ENCODE peak calls at places on chromosomes 11 and 22, in seven cellular contexts. C, S, V, F, Q, D and Z are unnamed samples.

GRCh38 chr22:46360097-46360496 is 24.6 kb downstream of the TRMU start:
- DNase-seq in C (no peak), S (peak), V (peak), F (no peak), Q (no peak), D (no peak), Z (no peak)

GRCh38 chr11:76786053-76787014 is 3.2 kb downstream of the TSKU start:
- DNase-seq in C (no peak), S (peak), V (peak), F (no peak), Q (no peak), D (no peak), Z (no peak)

GRCh38 chr11:127789887-127790286 is 789.3 kb upstream of the KIRREL3 start:
- DNase-seq in C (peak), S (no peak), V (no peak), F (peak), Q (peak), D (no peak), Z (peak)

GRCh38 chr11:134475951-134476350 is 63.9 kb upstream of the B3GAT1 start:
- DNase-seq in C (no peak), S (no peak), V (no peak), F (no peak), Q (no peak), D (no peak), Z (no peak)

GRCh38 chr22:30777589-30777988 is 82.9 kb downstream of the OSBP2 start:
- DNase-seq in C (no peak), S (no peak), V (no peak), F (no peak), Q (no peak), D (no peak), Z (no peak)

GRCh38 chr11:119684361-119685072 is 44.5 kb downstream of the NECTIN1 start:
- DNase-seq in C (no peak), S (no peak), V (peak), F (no peak), Q (peak), D (no peak), Z (no peak)

GRCh38 chr22:20227363-20227762 is 40.8 kb downstream of the RTN4R start:
- DNase-seq in C (no peak), S (no peak), V (peak), F (no peak), Q (no peak), D (no peak), Z (no peak)

GRCh38 chr11:1074244-1075221 is at the start of gene MUC2:
- DNase-seq in C (no peak), S (peak), V (peak), F (no peak), Q (no peak), D (no peak), Z (no peak)

GRCh38 chr22:23565288-23565941 is 14.7 kb downstream of the IGLL1 start:
- DNase-seq in C (peak), S (peak), V (no peak), F (peak), Q (peak), D (no peak), Z (peak)

GRCh38 chr22:47032091-47032943 is 269.9 kb downstream of the TBC1D22A start:
- DNase-seq in C (no peak), S (peak), V (peak), F (peak), Q (no peak), D (no peak), Z (no peak)

GRCh38 chr11:71305041-71305440 is 52.7 kb upstream of the SHANK2 start:
- DNase-seq in C (no peak), S (peak), V (no peak), F (no peak), Q (no peak), D (no peak), Z (no peak)

GRCh38 chr11:132576706-132577105 is 955.6 kb downstream of the OPCML start:
- DNase-seq in C (peak), S (no peak), V (no peak), F (no peak), Q (no peak), D (peak), Z (no peak)

GRCh38 chr11:79201637-79202347 is 239.0 kb downstream of the TENM4 start:
- DNase-seq in C (no peak), S (no peak), V (no peak), F (no peak), Q (peak), D (no peak), Z (no peak)

GRCh38 chr22:24118689-24119384 is 62.5 kb upstream of the SUSD2 start:
- DNase-seq in C (no peak), S (no peak), V (no peak), F (no peak), Q (no peak), D (no peak), Z (no peak)

GRCh38 chr22:49381595-49382450 is 445.9 kb downstream of the BRD1 start:
- DNase-seq in C (no peak), S (no peak), V (no peak), F (no peak), Q (no peak), D (no peak), Z (no peak)

GRCh38 chr22:49751968-49752597 is 75.6 kb downstream of the BRD1 start:
- DNase-seq in C (no peak), S (peak), V (no peak), F (no peak), Q (no peak), D (no peak), Z (no peak)

GRCh38 chr11:118412921-118413320 is 11.5 kb downstream of the ATP5MG start:
- DNase-seq in C (no peak), S (no peak), V (no peak), F (no peak), Q (no peak), D (no peak), Z (no peak)

GRCh38 chr11:115644846-115645245 is 140.6 kb upstream of the CADM1 start:
- DNase-seq in C (no peak), S (no peak), V (no peak), F (no peak), Q (no peak), D (no peak), Z (no peak)

GRCh38 chr11:58928082-58928574 is 11.2 kb upstream of the GLYATL1 start:
- DNase-seq in C (peak), S (no peak), V (no peak), F (no peak), Q (no peak), D (no peak), Z (no peak)

GRCh38 chr11:22928207-22928917 is 68.1 kb upstream of the CCDC179 start:
- DNase-seq in C (peak), S (no peak), V (no peak), F (no peak), Q (no peak), D (no peak), Z (no peak)

GRCh38 chr11:120334894-120335462 is 1.2 kb upstream of the ARHGEF12 start:
- DNase-seq in C (peak), S (no peak), V (peak), F (peak), Q (peak), D (peak), Z (peak)

GRCh38 chr11:76680517-76681425 is 10.2 kb upstream of the LRRC32 start:
- DNase-seq in C (peak), S (peak), V (peak), F (peak), Q (peak), D (peak), Z (peak)

GRCh38 chr11:69472053-69472765 is 9.3 kb upstream of the LINC01488 start:
- DNase-seq in C (no peak), S (peak), V (no peak), F (no peak), Q (no peak), D (no peak), Z (no peak)

GRCh38 chr22:47929073-47929472 is 1166.6 kb downstream of the TBC1D22A start:
- DNase-seq in C (no peak), S (no peak), V (no peak), F (no peak), Q (peak), D (no peak), Z (peak)

GRCh38 chr11:28835790-28836189 is 727.6 kb downstream of the METTL15 start:
- DNase-seq in C (no peak), S (no peak), V (no peak), F (no peak), Q (no peak), D (no peak), Z (no peak)

GRCh38 chr11:106786251-106786650 is 232.0 kb downstream of the GUCY1A2 start:
- DNase-seq in C (no peak), S (no peak), V (no peak), F (no peak), Q (no peak), D (no peak), Z (no peak)

GRCh38 chr11:73201888-73202810 is 15.9 kb upstream of the P2RY2 start:
- DNase-seq in C (no peak), S (peak), V (no peak), F (no peak), Q (no peak), D (no peak), Z (no peak)

GRCh38 chr22:46579751-46580449 is 40.3 kb upstream of the GRAMD4 start:
- DNase-seq in C (no peak), S (peak), V (no peak), F (no peak), Q (no peak), D (no peak), Z (no peak)

GRCh38 chr11:102776454-102776853 is 4.0 kb downstream of the MMP10 start:
- DNase-seq in C (no peak), S (no peak), V (no peak), F (no peak), Q (no peak), D (no peak), Z (no peak)

GRCh38 chr11:117641008-117641915 is 155.8 kb downstream of the DSCAML1 start:
- DNase-seq in C (no peak), S (no peak), V (no peak), F (no peak), Q (no peak), D (peak), Z (no peak)

GRCh38 chr11:114477946-114478537 is 38.8 kb downstream of the REXO2 start:
- DNase-seq in C (peak), S (no peak), V (no peak), F (no peak), Q (no peak), D (no peak), Z (no peak)

GRCh38 chr11:123548774-123549173 is 105.7 kb downstream of the SCN3B start:
- DNase-seq in C (no peak), S (no peak), V (no peak), F (no peak), Q (no peak), D (no peak), Z (no peak)

GRCh38 chr11:76806131-76806530 is 23.0 kb downstream of the TSKU start:
- DNase-seq in C (no peak), S (no peak), V (no peak), F (peak), Q (no peak), D (no peak), Z (no peak)

GRCh38 chr11:125166347-125166841 is 1.8 kb downstream of the PKNOX2 start:
- DNase-seq in C (peak), S (no peak), V (peak), F (no peak), Q (no peak), D (no peak), Z (no peak)

GRCh38 chr22:35054064-35054463 is 11.9 kb upstream of the ISX start:
- DNase-seq in C (no peak), S (no peak), V (no peak), F (no peak), Q (peak), D (no peak), Z (no peak)

GRCh38 chr22:29259253-29259899 is 8.4 kb downstream of the RHBDD3 start:
- DNase-seq in C (peak), S (no peak), V (no peak), F (no peak), Q (no peak), D (no peak), Z (no peak)

GRCh38 chr11:121914508-121914907 is 201.5 kb downstream of the BLID start:
- DNase-seq in C (no peak), S (no peak), V (no peak), F (no peak), Q (no peak), D (no peak), Z (no peak)

GRCh38 chr11:35141538-35141937 is 2.6 kb downstream of the CD44 start:
- DNase-seq in C (no peak), S (peak), V (peak), F (peak), Q (no peak), D (no peak), Z (no peak)

DNA sequence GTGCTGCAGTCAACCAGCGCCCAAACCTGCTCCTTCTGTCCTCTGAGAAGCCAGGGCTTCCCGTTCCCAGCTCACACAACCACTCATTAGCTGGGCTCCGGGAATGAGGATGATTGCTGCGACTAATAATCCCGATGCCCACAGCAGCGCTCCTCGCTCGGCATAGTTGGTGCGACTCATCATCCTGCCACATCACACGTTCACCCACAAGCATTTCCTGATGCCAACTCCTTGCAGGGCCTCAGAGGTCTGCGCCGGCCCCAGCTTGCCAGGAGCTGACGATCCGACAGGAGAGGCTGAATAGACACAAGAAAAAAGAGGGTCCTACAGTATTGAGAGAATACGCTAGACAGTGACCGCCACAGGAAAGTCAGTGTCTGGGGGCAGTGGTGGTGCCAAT is 10.6 kb upstream of the CSNK1E start:
- DNase-seq in C (no peak), S (no peak), V (no peak), F (no peak), Q (no peak), D (peak), Z (no peak)
- H3K4me3 ChIP-seq in C (no peak), S (no peak), V (no peak), F (no peak), Q (no peak), D (no peak), Z (no peak)

GRCh38 chr11:111925953-111926352 is 7.2 kb downstream of the C11orf52 start:
- DNase-seq in C (no peak), S (no peak), V (no peak), F (no peak), Q (no peak), D (no peak), Z (no peak)

GRCh38 chr11:111922803-111923202 is 4.1 kb downstream of the C11orf52 start:
- DNase-seq in C (no peak), S (no peak), V (peak), F (peak), Q (no peak), D (no peak), Z (no peak)

GRCh38 chr11:111923951-111924350 is 5.2 kb downstream of the C11orf52 start:
- DNase-seq in C (no peak), S (no peak), V (no peak), F (no peak), Q (no peak), D (no peak), Z (no peak)

GRCh38 chr11:111920908-111921307 is 2.2 kb downstream of the C11orf52 start:
- DNase-seq in C (no peak), S (no peak), V (no peak), F (no peak), Q (no peak), D (no peak), Z (no peak)

DNA sequence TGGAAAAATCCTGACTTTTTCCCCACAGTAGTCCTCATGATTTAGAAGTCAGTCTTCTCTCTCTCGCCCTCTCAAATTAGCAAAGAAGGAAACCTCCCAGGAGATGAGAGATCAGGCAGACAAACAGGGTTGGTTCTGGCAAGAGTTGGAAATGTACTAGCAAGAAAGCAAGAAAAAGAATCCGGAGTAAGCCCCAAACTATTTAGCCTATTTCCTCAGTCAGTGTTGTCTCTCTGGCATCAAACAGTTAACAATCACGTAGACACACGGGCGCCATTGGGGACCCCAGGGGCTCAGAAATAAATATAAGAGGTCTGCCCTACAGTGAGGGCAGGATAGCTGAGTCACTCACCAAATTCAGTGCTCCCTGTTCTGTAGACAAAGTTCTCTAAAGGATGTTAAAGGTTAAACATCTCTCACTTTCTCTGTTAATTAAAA is 4.7 kb downstream of the C11orf52 start:
- DNase-seq in C (no peak), S (no peak), V (no peak), F (no peak), Q (no peak), D (no peak), Z (no peak)
- H3K4me3 ChIP-seq in C (no peak), S (no peak), V (no peak), F (no peak), Q (no peak), D (no peak), Z (no peak)

GRCh38 chr11:2386591-2386990 is 9.5 kb downstream of the CD81 start:
- DNase-seq in C (no peak), S (no peak), V (no peak), F (no peak), Q (no peak), D (no peak), Z (no peak)
- H3K4me3 ChIP-seq in C (no peak), S (no peak), V (no peak), F (no peak), Q (peak), D (no peak), Z (no peak)

GRCh38 chr11:7534030-7534378 is 20.2 kb downstream of the PPFIBP2 start:
- DNase-seq in C (no peak), S (no peak), V (no peak), F (no peak), Q (peak), D (no peak), Z (no peak)
- H3K4me3 ChIP-seq in C (no peak), S (no peak), V (no peak), F (no peak), Q (no peak), D (no peak), Z (no peak)

DNA sequence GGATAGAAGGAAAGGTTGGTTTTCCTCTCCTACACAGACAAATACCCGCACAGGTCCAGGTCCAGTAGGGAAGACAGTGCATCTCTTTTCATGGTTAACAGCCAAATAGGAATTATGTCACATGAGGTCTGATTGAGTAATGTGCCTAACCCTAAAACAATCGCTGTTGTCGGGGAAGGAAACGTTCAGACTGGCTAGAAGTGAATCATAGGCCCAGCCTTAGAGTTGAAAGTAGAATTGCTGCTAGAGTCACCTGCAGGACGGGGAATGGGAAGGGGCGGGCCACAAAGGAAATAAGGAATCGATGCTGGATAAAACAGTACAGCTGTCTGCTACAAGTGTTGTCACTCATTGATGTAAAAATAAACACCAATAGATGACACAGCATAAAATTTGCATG is 12.4 kb upstream of the HTATIP2 start:
- DNase-seq in C (no peak), S (no peak), V (no peak), F (no peak), Q (no peak), D (no peak), Z (no peak)
- H3K4me3 ChIP-seq in C (no peak), S (no peak), V (no peak), F (no peak), Q (no peak), D (no peak), Z (no peak)

GRCh38 chr22:39238561-39238960 is 6.2 kb downstream of the PDGFB start:
- DNase-seq in C (no peak), S (no peak), V (no peak), F (no peak), Q (no peak), D (no peak), Z (no peak)

GRCh38 chr22:39237276-39238123 is 7.3 kb downstream of the PDGFB start:
- DNase-seq in C (no peak), S (no peak), V (no peak), F (peak), Q (peak), D (no peak), Z (no peak)

GRCh38 chr22:39238124-39238466 is 6.7 kb downstream of the PDGFB start:
- DNase-seq in C (no peak), S (no peak), V (no peak), F (no peak), Q (no peak), D (no peak), Z (no peak)

GRCh38 chr22:39239561-39240423 is 5.0 kb downstream of the PDGFB start:
- DNase-seq in C (no peak), S (no peak), V (peak), F (peak), Q (no peak), D (no peak), Z (no peak)

DNA sequence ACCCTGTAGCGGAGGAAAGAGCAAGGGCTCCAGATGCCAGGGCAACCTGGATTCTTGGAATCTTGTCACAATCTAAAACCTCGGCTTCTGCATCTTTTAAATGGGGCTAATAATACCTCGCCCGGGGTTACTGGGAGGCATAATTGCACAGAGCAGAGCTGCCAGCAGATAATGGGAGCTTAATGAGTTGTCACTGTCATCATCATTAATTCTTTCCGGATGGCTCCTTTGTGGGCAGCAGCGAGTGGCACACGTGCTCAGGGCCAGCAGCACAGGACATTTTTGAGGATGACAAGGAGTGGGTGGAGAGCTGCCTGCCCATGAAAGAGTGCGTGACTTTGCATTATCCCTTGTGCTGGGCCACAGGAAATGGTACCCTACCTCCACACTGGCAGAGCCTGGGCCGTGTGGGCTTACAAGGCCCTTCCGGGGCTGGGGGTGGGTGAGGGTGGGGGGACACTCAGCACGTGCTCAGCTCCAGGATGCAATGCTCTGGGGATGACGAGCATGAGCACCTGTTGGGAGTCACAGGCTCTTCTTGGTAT is 5.7 kb downstream of the PDGFB start:
- DNase-seq in C (no peak), S (no peak), V (no peak), F (no peak), Q (no peak), D (no peak), Z (no peak)
- H3K4me3 ChIP-seq in C (no peak), S (no peak), V (no peak), F (no peak), Q (no peak), D (no peak), Z (no peak)

GRCh38 chr11:5791165-5791564 is at the start of gene OR52N1:
- DNase-seq in C (no peak), S (no peak), V (no peak), F (no peak), Q (no peak), D (no peak), Z (no peak)
- H3K4me3 ChIP-seq in C (no peak), S (no peak), V (no peak), F (no peak), Q (no peak), D (no peak), Z (no peak)

GRCh38 chr11:30322826-30323710 is at the start of gene ARL14EP:
- DNase-seq in C (peak), S (peak), V (peak), F (peak), Q (peak), D (peak), Z (peak)

GRCh38 chr11:30321321-30321720 is 1.6 kb upstream of the ARL14EP start:
- DNase-seq in C (no peak), S (no peak), V (no peak), F (no peak), Q (no peak), D (no peak), Z (no peak)

GRCh38 chr11:30326114-30326783 is 3.3 kb downstream of the ARL14EP start:
- DNase-seq in C (no peak), S (no peak), V (no peak), F (no peak), Q (no peak), D (no peak), Z (no peak)

GRCh38 chr11:30326911-30327310 is 4.0 kb downstream of the ARL14EP start:
- DNase-seq in C (no peak), S (no peak), V (no peak), F (no peak), Q (no peak), D (no peak), Z (no peak)

GRCh38 chr11:30322162-30322561 is 742 bp upstream of the ARL14EP start:
- DNase-seq in C (no peak), S (no peak), V (no peak), F (no peak), Q (no peak), D (no peak), Z (no peak)
- H3K4me3 ChIP-seq in C (peak), S (no peak), V (no peak), F (no peak), Q (peak), D (peak), Z (peak)

GRCh38 chr22:17981497-17981896 is 42.9 kb downstream of the MICAL3 start:
- DNase-seq in C (no peak), S (no peak), V (no peak), F (no peak), Q (no peak), D (no peak), Z (no peak)
- H3K4me3 ChIP-seq in C (no peak), S (no peak), V (no peak), F (no peak), Q (no peak), D (no peak), Z (no peak)